ENCODE peak calls at places on chromosomes 11 and 22, in nine cellular contexts. One of them, this sample, is unnamed.

GRCh38 chr11:27427183-27427980 is 45.2 kb downstream of the LGR4 start:
- DNase-seq in DND-41: no peak
- DNase-seq in HFFc6: peak
- DNase-seq in omental fat pad: no peak
- DNase-seq in GM10248: no peak
- DNase-seq in kidney epithelial cell: no peak
- DNase-seq in GM12878: no peak
- DNase-seq in Calu3: no peak
- DNase-seq in GM20000: no peak
- DNase-seq in this sample: peak

GRCh38 chr11:5421811-5422210 is at the start of gene OR51Q1:
- DNase-seq in DND-41: no peak
- DNase-seq in HFFc6: no peak
- DNase-seq in omental fat pad: no peak
- DNase-seq in GM10248: no peak
- DNase-seq in kidney epithelial cell: no peak
- DNase-seq in GM12878: no peak
- DNase-seq in Calu3: no peak
- DNase-seq in GM20000: no peak
- DNase-seq in this sample: no peak

GRCh38 chr11:47152953-47153950 is 23.4 kb downstream of the ARFGAP2 start:
- DNase-seq in DND-41: peak
- DNase-seq in HFFc6: peak
- DNase-seq in omental fat pad: peak
- DNase-seq in GM10248: peak
- DNase-seq in kidney epithelial cell: no peak
- DNase-seq in GM12878: peak
- DNase-seq in Calu3: peak
- DNase-seq in GM20000: peak
- DNase-seq in this sample: peak

GRCh38 chr11:8913961-8914660 is 3.1 kb downstream of the AKIP1 start:
- DNase-seq in DND-41: peak
- DNase-seq in HFFc6: no peak
- DNase-seq in omental fat pad: no peak
- DNase-seq in GM10248: peak
- DNase-seq in kidney epithelial cell: no peak
- DNase-seq in GM12878: no peak
- DNase-seq in Calu3: peak
- DNase-seq in GM20000: peak
- DNase-seq in this sample: no peak

GRCh38 chr11:94032725-94033124 is 11.6 kb downstream of the HEPHL1 start:
- DNase-seq in DND-41: no peak
- DNase-seq in HFFc6: no peak
- DNase-seq in omental fat pad: no peak
- DNase-seq in GM10248: no peak
- DNase-seq in kidney epithelial cell: no peak
- DNase-seq in GM12878: no peak
- DNase-seq in Calu3: no peak
- DNase-seq in GM20000: no peak
- DNase-seq in this sample: no peak

GRCh38 chr11:86955674-86956522 is 703 bp upstream of the FZD4 start:
- DNase-seq in DND-41: no peak
- DNase-seq in HFFc6: peak
- DNase-seq in omental fat pad: no peak
- DNase-seq in GM10248: peak
- DNase-seq in kidney epithelial cell: no peak
- DNase-seq in GM12878: peak
- DNase-seq in Calu3: peak
- DNase-seq in GM20000: peak
- DNase-seq in this sample: peak

GRCh38 chr11:83464181-83464580 is 178.0 kb upstream of the CCDC90B start:
- DNase-seq in DND-41: no peak
- DNase-seq in HFFc6: no peak
- DNase-seq in omental fat pad: no peak
- DNase-seq in GM10248: no peak
- DNase-seq in kidney epithelial cell: no peak
- DNase-seq in GM12878: no peak
- DNase-seq in Calu3: no peak
- DNase-seq in GM20000: no peak
- DNase-seq in this sample: no peak

GRCh38 chr22:42379961-42380537 is 52.2 kb downstream of the NFAM1 start:
- DNase-seq in DND-41: no peak
- DNase-seq in HFFc6: no peak
- DNase-seq in omental fat pad: no peak
- DNase-seq in GM10248: no peak
- DNase-seq in kidney epithelial cell: no peak
- DNase-seq in GM12878: no peak
- DNase-seq in Calu3: no peak
- DNase-seq in GM20000: no peak
- DNase-seq in this sample: no peak

GRCh38 chr22:20741634-20742581 is 32.0 kb upstream of the SERPIND1 start:
- DNase-seq in DND-41: peak
- DNase-seq in HFFc6: peak
- DNase-seq in omental fat pad: no peak
- DNase-seq in GM10248: peak
- DNase-seq in kidney epithelial cell: no peak
- DNase-seq in GM12878: no peak
- DNase-seq in Calu3: peak
- DNase-seq in GM20000: peak
- DNase-seq in this sample: peak

GRCh38 chr11:83448686-83449085 is 162.5 kb upstream of the CCDC90B start:
- DNase-seq in DND-41: no peak
- DNase-seq in HFFc6: no peak
- DNase-seq in omental fat pad: no peak
- DNase-seq in GM10248: no peak
- DNase-seq in kidney epithelial cell: no peak
- DNase-seq in GM12878: no peak
- DNase-seq in Calu3: no peak
- DNase-seq in GM20000: no peak
- DNase-seq in this sample: no peak

GRCh38 chr11:117931971-117932370 is 2.8 kb upstream of the TMPRSS13 start:
- DNase-seq in DND-41: peak
- DNase-seq in HFFc6: no peak
- DNase-seq in omental fat pad: no peak
- DNase-seq in GM10248: peak
- DNase-seq in kidney epithelial cell: no peak
- DNase-seq in GM12878: peak
- DNase-seq in Calu3: no peak
- DNase-seq in GM20000: peak
- DNase-seq in this sample: no peak

GRCh38 chr22:46156031-46156430 is 5.7 kb downstream of the PPARA start:
- DNase-seq in DND-41: no peak
- DNase-seq in HFFc6: no peak
- DNase-seq in omental fat pad: no peak
- DNase-seq in GM10248: no peak
- DNase-seq in kidney epithelial cell: no peak
- DNase-seq in GM12878: no peak
- DNase-seq in Calu3: no peak
- DNase-seq in GM20000: no peak
- DNase-seq in this sample: no peak

GRCh38 chr11:48087974-48088681 is 107.8 kb downstream of the PTPRJ start:
- DNase-seq in DND-41: no peak
- DNase-seq in HFFc6: no peak
- DNase-seq in omental fat pad: no peak
- DNase-seq in GM10248: no peak
- DNase-seq in kidney epithelial cell: no peak
- DNase-seq in GM12878: no peak
- DNase-seq in Calu3: peak
- DNase-seq in GM20000: no peak
- DNase-seq in this sample: no peak

GRCh38 chr11:83257638-83258229 is 28.4 kb downstream of the CCDC90B start:
- DNase-seq in DND-41: no peak
- DNase-seq in HFFc6: peak
- DNase-seq in omental fat pad: no peak
- DNase-seq in GM10248: no peak
- DNase-seq in kidney epithelial cell: peak
- DNase-seq in GM12878: no peak
- DNase-seq in Calu3: peak
- DNase-seq in GM20000: no peak
- DNase-seq in this sample: peak

GRCh38 chr22:50702821-50703725 is 30.4 kb downstream of the SHANK3 start:
- DNase-seq in DND-41: no peak
- DNase-seq in HFFc6: no peak
- DNase-seq in omental fat pad: no peak
- DNase-seq in GM10248: no peak
- DNase-seq in kidney epithelial cell: no peak
- DNase-seq in GM12878: no peak
- DNase-seq in Calu3: no peak
- DNase-seq in GM20000: no peak
- DNase-seq in this sample: no peak

GRCh38 chr11:19559746-19560145 is 152.9 kb upstream of the NAV2 start:
- DNase-seq in DND-41: no peak
- DNase-seq in HFFc6: no peak
- DNase-seq in omental fat pad: no peak
- DNase-seq in GM10248: no peak
- DNase-seq in kidney epithelial cell: no peak
- DNase-seq in GM12878: no peak
- DNase-seq in Calu3: no peak
- DNase-seq in GM20000: no peak
- DNase-seq in this sample: no peak

GRCh38 chr11:47057374-47057773 is 119.3 kb downstream of the ARFGAP2 start:
- DNase-seq in DND-41: no peak
- DNase-seq in HFFc6: no peak
- DNase-seq in omental fat pad: no peak
- DNase-seq in GM10248: no peak
- DNase-seq in kidney epithelial cell: no peak
- DNase-seq in GM12878: no peak
- DNase-seq in Calu3: no peak
- DNase-seq in GM20000: no peak
- DNase-seq in this sample: no peak

GRCh38 chr22:48719978-48720661 is 1107.6 kb downstream of the BRD1 start:
- DNase-seq in DND-41: peak
- DNase-seq in HFFc6: no peak
- DNase-seq in omental fat pad: no peak
- DNase-seq in GM10248: no peak
- DNase-seq in kidney epithelial cell: no peak
- DNase-seq in GM12878: no peak
- DNase-seq in Calu3: no peak
- DNase-seq in GM20000: no peak
- DNase-seq in this sample: no peak

GRCh38 chr11:112962854-112963367 is 1.7 kb downstream of the NCAM1 start:
- DNase-seq in DND-41: no peak
- DNase-seq in HFFc6: no peak
- DNase-seq in omental fat pad: no peak
- DNase-seq in GM10248: peak
- DNase-seq in kidney epithelial cell: no peak
- DNase-seq in GM12878: no peak
- DNase-seq in Calu3: no peak
- DNase-seq in GM20000: peak
- DNase-seq in this sample: peak

GRCh38 chr11:112961146-112961668 is at the start of gene NCAM1:
- DNase-seq in DND-41: peak
- DNase-seq in HFFc6: no peak
- DNase-seq in omental fat pad: no peak
- DNase-seq in GM10248: peak
- DNase-seq in kidney epithelial cell: no peak
- DNase-seq in GM12878: no peak
- DNase-seq in Calu3: peak
- DNase-seq in GM20000: peak
- DNase-seq in this sample: peak

GRCh38 chr11:112961751-112962747 is 829 bp downstream of the NCAM1 start:
- DNase-seq in DND-41: no peak
- DNase-seq in HFFc6: no peak
- DNase-seq in omental fat pad: no peak
- DNase-seq in GM10248: peak
- DNase-seq in kidney epithelial cell: no peak
- DNase-seq in GM12878: no peak
- DNase-seq in Calu3: no peak
- DNase-seq in GM20000: peak
- DNase-seq in this sample: no peak

GRCh38 chr11:112963368-112963955 is 2.2 kb downstream of the NCAM1 start:
- DNase-seq in DND-41: no peak
- DNase-seq in HFFc6: no peak
- DNase-seq in omental fat pad: no peak
- DNase-seq in GM10248: no peak
- DNase-seq in kidney epithelial cell: no peak
- DNase-seq in GM12878: no peak
- DNase-seq in Calu3: no peak
- DNase-seq in GM20000: no peak
- DNase-seq in this sample: no peak

GRCh38 chr11:112958670-112959069 is 2.5 kb upstream of the NCAM1 start:
- DNase-seq in DND-41: no peak
- DNase-seq in HFFc6: peak
- DNase-seq in omental fat pad: no peak
- DNase-seq in GM10248: no peak
- DNase-seq in kidney epithelial cell: no peak
- DNase-seq in GM12878: no peak
- DNase-seq in Calu3: peak
- DNase-seq in GM20000: no peak
- DNase-seq in this sample: peak
- TF ChIP-seq CTCF in DND-41: no peak
- TF ChIP-seq CTCF in HFFc6: no peak
- TF ChIP-seq CTCF in omental fat pad: no peak
- TF ChIP-seq CTCF in GM10248: no peak
- TF ChIP-seq CTCF in kidney epithelial cell: no peak
- TF ChIP-seq CTCF in GM12878: no peak
- TF ChIP-seq CTCF in Calu3: no peak
- TF ChIP-seq CTCF in GM20000: no peak
- TF ChIP-seq CTCF in this sample: peak

GRCh38 chr22:17788528-17789378 is 14.5 kb upstream of the BID start:
- DNase-seq in DND-41: no peak
- DNase-seq in HFFc6: no peak
- DNase-seq in omental fat pad: no peak
- DNase-seq in GM10248: no peak
- DNase-seq in kidney epithelial cell: no peak
- DNase-seq in GM12878: no peak
- DNase-seq in Calu3: no peak
- DNase-seq in GM20000: no peak
- DNase-seq in this sample: no peak
- TF ChIP-seq CTCF in DND-41: no peak
- TF ChIP-seq CTCF in HFFc6: no peak
- TF ChIP-seq CTCF in omental fat pad: no peak
- TF ChIP-seq CTCF in GM10248: no peak
- TF ChIP-seq CTCF in kidney epithelial cell: no peak
- TF ChIP-seq CTCF in GM12878: no peak
- TF ChIP-seq CTCF in Calu3: no peak
- TF ChIP-seq CTCF in GM20000: no peak
- TF ChIP-seq CTCF in this sample: no peak

DNA sequence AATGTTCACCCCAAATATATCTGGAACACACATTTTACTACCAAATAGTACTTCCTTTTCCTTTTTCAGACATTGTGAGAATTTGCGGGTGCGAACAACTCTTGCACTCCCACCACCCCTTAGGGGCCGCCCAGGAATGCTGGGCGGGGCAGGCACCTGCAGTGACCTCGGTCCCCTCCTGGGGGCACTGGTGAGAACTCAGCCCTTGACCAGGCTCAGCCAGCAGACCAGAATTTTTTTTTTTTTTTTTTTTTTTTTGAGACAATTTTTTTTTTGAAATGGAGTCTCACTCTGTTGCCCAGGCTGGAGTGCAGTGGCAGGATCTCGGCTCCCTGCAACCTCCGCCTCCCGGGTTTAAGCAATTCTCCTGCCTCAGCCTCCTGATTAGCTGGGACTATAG is 75.8 kb downstream of the ARHGAP8 start:
- DNase-seq in DND-41: peak
- DNase-seq in HFFc6: no peak
- DNase-seq in omental fat pad: no peak
- DNase-seq in GM10248: peak
- DNase-seq in kidney epithelial cell: no peak
- DNase-seq in GM12878: no peak
- DNase-seq in Calu3: peak
- DNase-seq in GM20000: peak
- DNase-seq in this sample: no peak
- TF ChIP-seq CTCF in DND-41: peak
- TF ChIP-seq CTCF in HFFc6: peak
- TF ChIP-seq CTCF in omental fat pad: no peak
- TF ChIP-seq CTCF in GM10248: peak
- TF ChIP-seq CTCF in kidney epithelial cell: peak
- TF ChIP-seq CTCF in GM12878: peak
- TF ChIP-seq CTCF in Calu3: peak
- TF ChIP-seq CTCF in GM20000: no peak
- TF ChIP-seq CTCF in this sample: peak

GRCh38 chr11:78397398-78397797 is 20.2 kb downstream of the GAB2 start:
- DNase-seq in DND-41: no peak
- DNase-seq in HFFc6: no peak
- DNase-seq in omental fat pad: no peak
- DNase-seq in GM10248: no peak
- DNase-seq in kidney epithelial cell: no peak
- DNase-seq in GM12878: peak
- DNase-seq in Calu3: no peak
- DNase-seq in GM20000: no peak
- DNase-seq in this sample: no peak
- TF ChIP-seq CTCF in DND-41: peak
- TF ChIP-seq CTCF in HFFc6: no peak
- TF ChIP-seq CTCF in omental fat pad: no peak
- TF ChIP-seq CTCF in GM10248: no peak
- TF ChIP-seq CTCF in kidney epithelial cell: no peak
- TF ChIP-seq CTCF in GM12878: no peak
- TF ChIP-seq CTCF in Calu3: no peak
- TF ChIP-seq CTCF in GM20000: no peak
- TF ChIP-seq CTCF in this sample: no peak

This sample was measured in AG10803.